ENCODE peak calls at places on chromosomes 4 and X, in eight cellular contexts. P is IMR-90; D is astrocyte; Y is CD4-positive, alpha-beta memory T cell; S is aorta; U is heart left ventricle; K is psoas muscle; O is transverse colon. J is an unnamed sample. For H3K36me3 and H3K4me1, the result is how much of the 10 kb centered on the place peaks cover.

GRCh38 chr4:33592701-33593100 is 2651.6 kb downstream of the ARAP2 start:
- DNase-seq in P (no peak), D (no peak), Y (no peak), S (no peak), U (no peak), K (no peak), O (no peak), J (no peak)

GRCh38 chr4:55116450-55116849 is 8.9 kb downstream of the KDR start:
- DNase-seq in P (no peak), D (peak), Y (no peak), S (no peak), U (no peak), K (no peak), O (no peak), J (no peak)

GRCh38 chr4:74501579-74501978 is 56.6 kb downstream of the AREG start:
- DNase-seq in P (peak), D (peak), Y (no peak), S (no peak), U (no peak), K (no peak), O (no peak), J (no peak)

GRCh38 chr4:65392488-65392887 is 277.8 kb downstream of the EPHA5 start:
- DNase-seq in P (no peak), D (no peak), Y (no peak), S (no peak), U (no peak), K (no peak), O (no peak), J (no peak)

GRCh38 chr4:157897971-157898370 is 274.9 kb downstream of the GASK1B start:
- DNase-seq in P (no peak), D (no peak), Y (no peak), S (no peak), U (no peak), K (no peak), O (no peak), J (no peak)

GRCh38 chr4:27514711-27515110 is 654.1 kb downstream of the STIM2 start:
- DNase-seq in P (no peak), D (peak), Y (no peak), S (no peak), U (no peak), K (no peak), O (no peak), J (no peak)

GRCh38 chr4:86451560-86452322 is 91.9 kb upstream of the MAPK10 start:
- DNase-seq in P (peak), D (peak), Y (no peak), S (no peak), U (no peak), K (no peak), O (no peak), J (no peak)

GRCh38 chr4:84573738-84574720 is 8.9 kb upstream of the CDS1 start:
- DNase-seq in P (no peak), D (no peak), Y (no peak), S (no peak), U (no peak), K (no peak), O (no peak), J (no peak)

GRCh38 chrX:40167240-40168182 is 69.8 kb upstream of the BCOR start:
- DNase-seq in P (no peak), D (no peak), Y (peak), S (peak), U (no peak), K (peak), O (peak), J (no peak)

GRCh38 chr4:18844726-18845125 is 823.2 kb upstream of the LCORL start:
- DNase-seq in P (peak), D (peak), Y (no peak), S (no peak), U (no peak), K (no peak), O (no peak), J (no peak)

GRCh38 chrX:133254666-133255065 is 36.5 kb upstream of the TFDP3 start:
- DNase-seq in P (peak), D (peak), Y (no peak), S (no peak), U (no peak), K (no peak), O (no peak), J (no peak)

GRCh38 chrX:261858-262390 is 19.3 kb upstream of the PLCXD1 start:
- DNase-seq in P (no peak), D (no peak), Y (no peak), S (no peak), U (no peak), K (peak), O (no peak), J (no peak)

GRCh38 chrX:38080808-38081207 is 74.5 kb downstream of the SYTL5 start:
- DNase-seq in P (peak), D (no peak), Y (no peak), S (no peak), U (no peak), K (no peak), O (no peak), J (no peak)

GRCh38 chr4:119209077-119209476 is 3.4 kb upstream of the USP53 start:
- DNase-seq in P (peak), D (peak), Y (no peak), S (no peak), U (no peak), K (no peak), O (no peak), J (no peak)

GRCh38 chrX:106999002-106999975 is 723 bp downstream of the MORC4 start:
- DNase-seq in P (peak), D (peak), Y (peak), S (peak), U (peak), K (peak), O (peak), J (peak)

GRCh38 chr4:40621592-40622512 is 7.8 kb downstream of the RBM47 start:
- DNase-seq in P (peak), D (peak), Y (no peak), S (peak), U (peak), K (peak), O (peak), J (peak)

GRCh38 chr4:150769235-150769634 is 187.3 kb downstream of the MAB21L2 start:
- DNase-seq in P (peak), D (peak), Y (no peak), S (no peak), U (no peak), K (no peak), O (peak), J (peak)

GRCh38 chr4:570754-571153 is 5.3 kb downstream of the TMEM271 start:
- DNase-seq in P (no peak), D (no peak), Y (no peak), S (no peak), U (no peak), K (no peak), O (no peak), J (no peak)
- H3K36me3 ChIP-seq in P (under half), D (under half), Y (under half), S (under half), U (under half), K (under half), O (under half), J (under half)

GRCh38 chr4:173231916-173232315 is 63.3 kb downstream of the GALNT7 start:
- DNase-seq in P (peak), D (no peak), Y (no peak), S (no peak), U (no peak), K (no peak), O (no peak), J (no peak)
- H3K4me1 ChIP-seq in P (under half), D (under half), Y (under half), S (under half), U (under half), K (under half), O (under half), J (under half)

DNA sequence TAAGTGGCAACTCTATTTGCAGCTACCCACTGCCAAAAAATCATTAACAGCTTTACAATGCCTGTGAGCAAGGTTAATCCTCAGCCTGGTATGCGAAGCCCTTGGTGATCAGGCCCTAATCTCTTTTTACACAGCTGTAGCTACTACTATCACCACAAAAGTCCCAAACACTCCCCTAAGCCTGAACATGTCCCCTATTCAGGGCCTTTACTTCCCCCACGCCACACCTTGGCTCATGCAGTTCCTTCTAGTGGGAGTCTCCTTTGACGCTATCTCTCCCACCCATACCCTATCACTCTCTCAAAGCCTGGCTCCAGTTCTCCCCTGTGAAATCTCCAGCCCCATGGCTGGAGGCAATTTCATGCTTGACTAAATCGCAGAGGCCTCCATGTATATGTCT is 90.6 kb upstream of the CBR4 start:
- DNase-seq in P (no peak), D (no peak), Y (no peak), S (no peak), U (no peak), K (no peak), O (no peak), J (no peak)
- H3K36me3 ChIP-seq in P (under half), D (under half), Y (under half), S (under half), U (under half), K (under half), O (under half), J (under half)

DNA sequence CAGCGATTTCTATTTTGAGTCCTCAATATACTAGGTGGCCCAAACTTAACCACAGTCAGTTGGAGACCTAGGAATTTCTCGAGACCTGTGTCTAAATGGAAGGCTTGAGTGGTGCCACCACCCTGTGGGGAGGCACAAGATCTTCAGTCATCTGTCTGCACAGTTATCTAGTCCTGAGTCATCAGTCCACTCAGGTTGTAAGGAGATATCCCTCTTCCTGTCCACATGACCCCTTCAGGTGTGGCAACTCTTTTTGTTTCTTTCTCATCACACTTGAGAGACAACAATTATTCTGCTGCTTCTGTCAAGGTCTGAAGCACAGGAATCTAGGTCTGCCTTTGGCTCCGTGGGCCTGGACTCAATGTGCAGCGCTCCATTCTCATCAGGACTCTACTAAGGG is 64.4 kb upstream of the IBSP start:
- DNase-seq in P (no peak), D (no peak), Y (no peak), S (no peak), U (no peak), K (no peak), O (no peak), J (no peak)
- H3K4me1 ChIP-seq in P (under half), D (under half), Y (under half), S (under half), U (under half), K (under half), O (under half), J (under half)

DNA sequence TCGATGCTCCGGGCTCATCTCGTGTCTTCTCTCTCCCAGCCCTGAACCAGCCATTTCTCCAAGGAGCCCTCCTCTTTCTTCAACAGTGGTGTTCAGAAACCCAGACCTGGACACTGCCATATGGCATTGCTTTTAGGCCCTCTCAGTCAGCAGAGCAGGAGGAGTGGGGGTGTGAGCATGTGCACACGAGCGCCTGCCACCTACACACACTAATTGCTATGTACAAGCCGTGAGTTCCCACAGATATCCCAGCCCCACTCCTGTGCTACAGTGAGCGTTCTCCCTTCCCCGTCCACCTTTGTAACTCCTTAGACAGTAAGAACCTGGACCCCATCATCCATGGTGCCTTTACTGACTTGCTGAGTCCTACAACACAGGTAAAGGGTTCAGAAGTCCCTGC is 53.8 kb downstream of the TNIP2 start:
- DNase-seq in P (no peak), D (no peak), Y (no peak), S (no peak), U (no peak), K (no peak), O (no peak), J (no peak)
- H3K36me3 ChIP-seq in P (half or more), D (under half), Y (under half), S (under half), U (half or more), K (half or more), O (half or more), J (under half)

GRCh38 chr4:140133576-140133975 is 20.4 kb downstream of the MAML3 start:
- DNase-seq in P (peak), D (no peak), Y (no peak), S (no peak), U (no peak), K (no peak), O (no peak), J (no peak)
- H3K4me1 ChIP-seq in P (under half), D (under half), Y (under half), S (under half), U (under half), K (under half), O (under half), J (under half)

GRCh38 chr4:56995525-56995924 is 16.8 kb downstream of the POLR2B start:
- DNase-seq in P (peak), D (peak), Y (no peak), S (peak), U (peak), K (peak), O (peak), J (peak)
- H3K36me3 ChIP-seq in P (under half), D (half or more), Y (half or more), S (under half), U (half or more), K (half or more), O (under half), J (under half)

DNA sequence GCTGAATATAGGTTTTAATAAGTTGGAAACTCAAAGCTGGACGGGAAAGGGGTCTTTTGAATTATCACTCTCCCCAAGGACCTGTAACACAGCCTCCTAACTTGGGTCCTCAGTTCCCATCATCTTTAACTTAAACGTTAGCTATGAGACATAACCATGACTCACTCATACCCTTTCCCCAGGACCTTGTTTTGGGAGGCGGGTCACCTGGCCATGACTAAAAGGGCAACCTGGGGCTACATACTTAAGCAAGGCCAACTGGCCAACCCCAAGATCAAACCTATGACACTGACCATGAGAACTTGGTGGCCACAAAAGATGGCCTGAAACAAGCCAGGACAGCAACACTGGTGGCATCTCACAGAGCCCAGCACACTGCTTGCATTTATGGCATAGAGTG is 89.0 kb downstream of the SH3KBP1 start:
- DNase-seq in P (no peak), D (no peak), Y (peak), S (no peak), U (no peak), K (no peak), O (no peak), J (no peak)
- H3K4me1 ChIP-seq in P (under half), D (under half), Y (half or more), S (under half), U (under half), K (under half), O (under half), J (under half)